ENCODE peak calls at places on chromosomes 6 and 20, in five cellular contexts. One of them, this sample, is unnamed. For H3K9me3, the result is how much of the 10 kb centered on the place peaks cover.

GRCh38 chr6:156866181-156866862 is 89.1 kb downstream of the ARID1B start:
- DNase-seq in lower lobe of right lung: no peak
- DNase-seq in sigmoid colon: peak
- DNase-seq in adrenal gland: no peak
- DNase-seq in cardiac muscle cell: no peak
- DNase-seq in this sample: peak

GRCh38 chr20:19903168-19903676 is 113.9 kb upstream of the NAA20 start:
- DNase-seq in lower lobe of right lung: peak
- DNase-seq in sigmoid colon: peak
- DNase-seq in adrenal gland: peak
- DNase-seq in cardiac muscle cell: no peak
- DNase-seq in this sample: no peak

GRCh38 chr20:4488407-4489339 is 233.0 kb upstream of the PRND start:
- DNase-seq in lower lobe of right lung: no peak
- DNase-seq in sigmoid colon: no peak
- DNase-seq in adrenal gland: no peak
- DNase-seq in cardiac muscle cell: no peak
- DNase-seq in this sample: no peak

GRCh38 chr20:38349856-38350255 is 3.6 kb downstream of the LBP start:
- DNase-seq in lower lobe of right lung: no peak
- DNase-seq in sigmoid colon: no peak
- DNase-seq in adrenal gland: no peak
- DNase-seq in cardiac muscle cell: no peak
- DNase-seq in this sample: no peak

GRCh38 chr6:149763866-149764265 is 14.3 kb downstream of the PCMT1 start:
- DNase-seq in lower lobe of right lung: no peak
- DNase-seq in sigmoid colon: no peak
- DNase-seq in adrenal gland: no peak
- DNase-seq in cardiac muscle cell: no peak
- DNase-seq in this sample: no peak

GRCh38 chr20:36097751-36098151 is 56.8 kb upstream of the EPB41L1 start:
- DNase-seq in lower lobe of right lung: no peak
- DNase-seq in sigmoid colon: no peak
- DNase-seq in adrenal gland: no peak
- DNase-seq in cardiac muscle cell: no peak
- DNase-seq in this sample: no peak

GRCh38 chr6:79453558-79454042 is 83.6 kb downstream of the LCA5 start:
- DNase-seq in lower lobe of right lung: no peak
- DNase-seq in sigmoid colon: no peak
- DNase-seq in adrenal gland: no peak
- DNase-seq in cardiac muscle cell: no peak
- DNase-seq in this sample: no peak

GRCh38 chr6:36245572-36246031 is 24.3 kb upstream of the PNPLA1 start:
- DNase-seq in lower lobe of right lung: no peak
- DNase-seq in sigmoid colon: no peak
- DNase-seq in adrenal gland: no peak
- DNase-seq in cardiac muscle cell: no peak
- DNase-seq in this sample: no peak

GRCh38 chr6:137339929-137340559 is 120.9 kb upstream of the IFNGR1 start:
- DNase-seq in lower lobe of right lung: no peak
- DNase-seq in sigmoid colon: no peak
- DNase-seq in adrenal gland: no peak
- DNase-seq in cardiac muscle cell: no peak
- DNase-seq in this sample: no peak

GRCh38 chr6:7390218-7390878 is 740 bp downstream of the RIOK1 start:
- DNase-seq in lower lobe of right lung: no peak
- DNase-seq in sigmoid colon: no peak
- DNase-seq in adrenal gland: no peak
- DNase-seq in cardiac muscle cell: no peak
- DNase-seq in this sample: peak

GRCh38 chr6:67889682-67889995 is 745.4 kb upstream of the ADGRB3 start:
- DNase-seq in lower lobe of right lung: no peak
- DNase-seq in sigmoid colon: no peak
- DNase-seq in adrenal gland: no peak
- DNase-seq in cardiac muscle cell: no peak
- DNase-seq in this sample: no peak

GRCh38 chr20:10711903-10712373 is 38.1 kb upstream of the JAG1 start:
- DNase-seq in lower lobe of right lung: no peak
- DNase-seq in sigmoid colon: no peak
- DNase-seq in adrenal gland: no peak
- DNase-seq in cardiac muscle cell: no peak
- DNase-seq in this sample: no peak

GRCh38 chr20:59678951-59679350 is 74.6 kb downstream of the PHACTR3 start:
- DNase-seq in lower lobe of right lung: no peak
- DNase-seq in sigmoid colon: no peak
- DNase-seq in adrenal gland: no peak
- DNase-seq in cardiac muscle cell: no peak
- DNase-seq in this sample: no peak

GRCh38 chr20:59676126-59676876 is 72.0 kb downstream of the PHACTR3 start:
- DNase-seq in lower lobe of right lung: no peak
- DNase-seq in sigmoid colon: no peak
- DNase-seq in adrenal gland: no peak
- DNase-seq in cardiac muscle cell: no peak
- DNase-seq in this sample: no peak

GRCh38 chr20:59678286-59678685 is 73.9 kb downstream of the PHACTR3 start:
- DNase-seq in lower lobe of right lung: no peak
- DNase-seq in sigmoid colon: no peak
- DNase-seq in adrenal gland: no peak
- DNase-seq in cardiac muscle cell: no peak
- DNase-seq in this sample: no peak

GRCh38 chr20:59676877-59677140 is 72.5 kb downstream of the PHACTR3 start:
- DNase-seq in lower lobe of right lung: no peak
- DNase-seq in sigmoid colon: no peak
- DNase-seq in adrenal gland: no peak
- DNase-seq in cardiac muscle cell: no peak
- DNase-seq in this sample: no peak

DNA sequence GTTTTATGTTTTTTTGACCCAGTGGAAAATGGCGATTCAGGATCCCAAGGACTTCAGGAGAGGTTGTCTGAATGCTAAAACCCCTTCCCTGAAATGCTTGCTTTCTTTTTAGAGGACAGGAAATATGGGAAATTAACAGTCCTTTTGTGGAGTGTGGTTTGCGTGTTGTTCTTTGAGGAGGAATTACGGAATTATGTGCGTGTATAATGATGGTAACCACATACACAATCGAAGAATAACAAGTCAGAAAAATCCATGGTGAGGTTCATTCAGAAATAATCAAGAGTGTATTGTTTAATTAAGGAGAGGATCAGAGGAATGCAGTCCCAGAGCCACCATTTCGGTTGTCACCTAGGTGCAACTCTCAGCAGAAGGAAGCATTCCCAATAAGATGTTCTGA is 73.2 kb downstream of the PHACTR3 start:
- DNase-seq in lower lobe of right lung: no peak
- DNase-seq in sigmoid colon: no peak
- DNase-seq in adrenal gland: no peak
- DNase-seq in cardiac muscle cell: no peak
- DNase-seq in this sample: no peak
- TF ChIP-seq CTCF in lower lobe of right lung: no peak
- TF ChIP-seq CTCF in sigmoid colon: no peak
- TF ChIP-seq CTCF in adrenal gland: no peak
- TF ChIP-seq CTCF in cardiac muscle cell: no peak
- TF ChIP-seq CTCF in this sample: no peak

GRCh38 chr6:154197176-154197850 is 158.3 kb downstream of the OPRM1 start:
- DNase-seq in lower lobe of right lung: no peak
- DNase-seq in sigmoid colon: no peak
- DNase-seq in adrenal gland: no peak
- DNase-seq in cardiac muscle cell: no peak
- DNase-seq in this sample: no peak
- H3K27ac ChIP-seq in lower lobe of right lung: no peak
- H3K27ac ChIP-seq in sigmoid colon: no peak
- H3K27ac ChIP-seq in adrenal gland: no peak
- H3K27ac ChIP-seq in cardiac muscle cell: no peak
- H3K27ac ChIP-seq in this sample: peak

DNA sequence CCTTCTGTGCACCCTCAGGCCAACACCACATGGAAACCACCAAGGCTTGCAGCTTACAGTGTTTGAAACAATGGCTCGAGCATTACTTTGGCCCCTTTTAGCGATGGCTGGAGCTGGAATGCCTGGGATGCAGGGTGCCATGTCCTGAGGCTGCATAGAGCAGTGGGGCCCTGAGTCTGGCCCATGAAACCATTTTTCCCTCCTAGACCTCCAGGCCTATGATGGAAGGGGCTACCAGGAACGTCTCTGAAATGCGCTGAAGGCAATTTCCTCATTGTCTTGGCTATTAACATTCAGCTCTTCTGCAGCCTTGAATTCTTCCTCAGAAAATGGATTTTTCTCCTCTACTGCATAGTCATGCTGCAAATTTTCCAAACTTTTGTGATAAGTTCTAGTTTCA is 29.9 kb upstream of the SERINC1 start:
- DNase-seq in lower lobe of right lung: no peak
- DNase-seq in sigmoid colon: no peak
- DNase-seq in adrenal gland: no peak
- DNase-seq in cardiac muscle cell: no peak
- DNase-seq in this sample: no peak
- H3K9me3 ChIP-seq in lower lobe of right lung: under half
- H3K9me3 ChIP-seq in sigmoid colon: under half
- H3K9me3 ChIP-seq in adrenal gland: under half
- H3K9me3 ChIP-seq in cardiac muscle cell: under half
- H3K9me3 ChIP-seq in this sample: under half

GRCh38 chr6:90214966-90215365 is 81.7 kb downstream of the BACH2 start:
- DNase-seq in lower lobe of right lung: no peak
- DNase-seq in sigmoid colon: no peak
- DNase-seq in adrenal gland: no peak
- DNase-seq in cardiac muscle cell: no peak
- DNase-seq in this sample: no peak

GRCh38 chr6:90214461-90214860 is 82.2 kb downstream of the BACH2 start:
- DNase-seq in lower lobe of right lung: no peak
- DNase-seq in sigmoid colon: no peak
- DNase-seq in adrenal gland: no peak
- DNase-seq in cardiac muscle cell: no peak
- DNase-seq in this sample: no peak

GRCh38 chr6:90209527-90209926 is 87.1 kb downstream of the BACH2 start:
- DNase-seq in lower lobe of right lung: no peak
- DNase-seq in sigmoid colon: no peak
- DNase-seq in adrenal gland: no peak
- DNase-seq in cardiac muscle cell: no peak
- DNase-seq in this sample: peak

GRCh38 chr6:90216081-90216977 is 80.3 kb downstream of the BACH2 start:
- DNase-seq in lower lobe of right lung: peak
- DNase-seq in sigmoid colon: no peak
- DNase-seq in adrenal gland: peak
- DNase-seq in cardiac muscle cell: peak
- DNase-seq in this sample: peak

DNA sequence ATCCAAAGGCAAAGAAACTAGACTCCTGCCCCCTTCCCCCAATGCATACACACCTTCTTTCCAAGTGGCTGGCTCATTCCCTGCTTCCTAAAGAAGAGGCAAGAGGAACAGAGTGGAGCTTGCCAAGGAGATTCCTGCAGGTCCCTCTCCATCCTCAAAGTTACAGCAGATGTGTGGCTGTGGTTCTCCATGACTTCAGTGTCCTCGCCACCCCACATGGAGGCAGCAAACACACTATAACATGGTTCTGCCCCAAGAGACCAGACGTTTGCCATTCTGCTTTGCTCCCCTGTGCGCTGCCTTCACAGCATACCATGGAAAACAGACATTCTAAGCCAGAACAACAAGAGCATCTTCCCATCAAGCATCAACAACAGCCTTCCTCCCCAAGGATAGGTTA is 84.4 kb downstream of the BACH2 start:
- DNase-seq in lower lobe of right lung: no peak
- DNase-seq in sigmoid colon: no peak
- DNase-seq in adrenal gland: no peak
- DNase-seq in cardiac muscle cell: no peak
- DNase-seq in this sample: no peak
- TF ChIP-seq CTCF in lower lobe of right lung: no peak
- TF ChIP-seq CTCF in sigmoid colon: no peak
- TF ChIP-seq CTCF in adrenal gland: no peak
- TF ChIP-seq CTCF in cardiac muscle cell: no peak
- TF ChIP-seq CTCF in this sample: no peak

DNA sequence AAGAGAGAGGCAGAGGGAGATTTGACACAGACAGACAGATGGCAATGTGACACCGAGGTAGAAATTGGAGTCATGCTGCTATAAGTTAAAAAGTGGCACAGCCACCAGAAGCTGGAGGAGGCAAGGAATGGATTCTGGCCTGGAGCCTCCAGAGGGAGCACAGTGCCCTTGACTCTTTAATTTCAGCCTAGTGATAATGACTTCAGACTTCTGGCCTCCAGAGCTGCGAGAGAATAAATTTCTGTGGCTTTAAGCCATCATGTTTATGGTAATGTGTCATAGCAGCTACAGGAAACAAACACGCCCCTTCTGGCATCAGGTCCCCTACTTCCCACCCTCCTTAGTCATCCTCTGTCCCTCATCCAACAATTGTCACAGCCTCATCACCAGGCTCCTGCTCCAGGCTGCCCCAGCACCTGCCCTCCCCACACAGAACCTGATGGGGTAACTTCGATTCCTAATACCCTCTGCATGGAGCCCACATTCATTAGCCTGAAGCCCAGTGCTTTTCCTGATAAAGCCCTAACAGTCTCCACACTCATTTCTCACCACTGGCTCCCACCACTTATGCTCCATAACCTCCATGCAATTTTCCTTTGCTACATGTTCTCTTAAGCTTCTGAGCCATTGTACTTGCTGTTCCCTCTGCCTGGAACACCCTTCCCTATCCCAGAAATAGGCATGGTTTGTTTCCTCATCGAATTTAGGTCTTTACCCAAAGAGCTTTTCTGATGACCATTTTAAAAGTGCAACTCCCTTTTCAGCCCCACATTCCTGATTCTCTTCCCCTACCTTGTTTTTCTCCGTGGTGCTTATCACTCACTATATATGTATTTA is 69.7 kb upstream of the TOX2 start:
- DNase-seq in lower lobe of right lung: no peak
- DNase-seq in sigmoid colon: peak
- DNase-seq in adrenal gland: peak
- DNase-seq in cardiac muscle cell: no peak
- DNase-seq in this sample: no peak
- H3K27ac ChIP-seq in lower lobe of right lung: peak
- H3K27ac ChIP-seq in sigmoid colon: no peak
- H3K27ac ChIP-seq in adrenal gland: no peak
- H3K27ac ChIP-seq in cardiac muscle cell: no peak
- H3K27ac ChIP-seq in this sample: no peak

DNA sequence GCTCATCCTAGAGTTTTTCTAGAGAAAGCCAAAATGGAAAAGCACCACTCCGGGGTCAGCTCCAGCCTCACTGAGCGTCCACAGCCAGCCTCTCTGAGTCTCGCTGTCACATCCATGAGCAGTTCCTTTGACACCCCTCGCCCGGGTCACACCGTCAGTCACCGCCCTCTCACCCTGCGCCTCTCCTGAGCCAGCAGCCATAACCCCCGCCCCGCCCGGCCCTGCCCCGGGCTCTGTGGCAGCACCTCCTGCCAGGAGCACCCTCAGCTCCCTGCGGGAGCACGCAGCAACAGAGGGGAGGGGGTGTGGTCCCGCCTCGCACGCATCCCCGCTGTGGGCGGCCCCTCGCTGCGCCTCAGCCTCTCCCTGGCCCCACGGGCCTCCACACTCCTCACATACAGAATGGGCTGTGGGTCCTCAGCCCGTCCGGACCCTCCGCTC is 267.7 kb downstream of the TAF4 start:
- DNase-seq in lower lobe of right lung: peak
- DNase-seq in sigmoid colon: no peak
- DNase-seq in adrenal gland: no peak
- DNase-seq in cardiac muscle cell: no peak
- DNase-seq in this sample: no peak
- H3K9me3 ChIP-seq in lower lobe of right lung: under half
- H3K9me3 ChIP-seq in sigmoid colon: under half
- H3K9me3 ChIP-seq in adrenal gland: under half
- H3K9me3 ChIP-seq in cardiac muscle cell: under half
- H3K9me3 ChIP-seq in this sample: under half

GRCh38 chr6:143962644-143962929 is 45.5 kb downstream of the PLAGL1 start:
- DNase-seq in lower lobe of right lung: no peak
- DNase-seq in sigmoid colon: no peak
- DNase-seq in adrenal gland: no peak
- DNase-seq in cardiac muscle cell: no peak
- DNase-seq in this sample: no peak
- TF ChIP-seq CTCF in lower lobe of right lung: peak
- TF ChIP-seq CTCF in sigmoid colon: no peak
- TF ChIP-seq CTCF in adrenal gland: no peak
- TF ChIP-seq CTCF in cardiac muscle cell: peak
- TF ChIP-seq CTCF in this sample: no peak

This sample was measured in CD4-positive, alpha-beta T cell.